ENCODE peak calls at places on chromosomes 5 and 9, in ten cellular contexts. T, A, Z, E, C, S, V, L, I and G are unnamed samples.

GRCh38 chr9:115034801-115035200 is 83.2 kb downstream of the TNC start:
- DNase-seq in S (no peak), T (no peak), E (no peak), C (no peak), L (no peak), V (no peak), Z (no peak), A (no peak), I (peak; percentile 70), G (peak; percentile 73)

GRCh38 chr9:136192289-136193126 is 12.4 kb downstream of the LHX3 start:
- DNase-seq in S (no peak), L (no peak), C (no peak), Z (no peak), T (no peak), A (no peak), I (no peak), V (no peak), E (no peak), G (no peak)

GRCh38 chr5:52853573-52854163 is 66.0 kb downstream of the ITGA1 start:
- DNase-seq in I (peak; percentile 49), L (no peak), C (no peak), A (no peak), T (no peak), Z (no peak), V (no peak), E (no peak), S (no peak), G (no peak)

GRCh38 chr5:15522141-15522540 is 22.2 kb downstream of the FBXL7 start:
- DNase-seq in L (no peak), C (no peak), S (no peak), A (no peak), T (no peak), E (no peak), I (no peak), Z (no peak), V (no peak), G (no peak)

GRCh38 chr9:117160254-117160653 is 254.6 kb downstream of the ASTN2 start:
- DNase-seq in V (no peak), S (no peak), I (no peak), A (no peak), T (no peak), E (no peak), Z (no peak), L (no peak), C (no peak), G (no peak)

GRCh38 chr9:127923046-127923445 is 6.2 kb upstream of the ST6GALNAC4 start:
- DNase-seq in L (no peak), E (no peak), V (no peak), Z (no peak), T (no peak), I (no peak), C (no peak), A (no peak), S (no peak), G (no peak)

GRCh38 chr5:5667136-5667554 is 244.7 kb downstream of the ICE1 start:
- DNase-seq in V (no peak), C (no peak), Z (no peak), A (no peak), T (no peak), S (no peak), L (no peak), I (no peak), E (no peak), G (no peak)

GRCh38 chr5:773517-774264 is 10.8 kb downstream of the ZDHHC11B start:
- DNase-seq in S (peak; percentile 89), T (no peak), C (no peak), A (no peak), E (no peak), Z (no peak), L (no peak), V (peak; percentile 64), I (no peak), G (no peak)

GRCh38 chr9:34197756-34198711 is 19.2 kb downstream of the UBAP1 start:
- DNase-seq in V (no peak), S (peak; percentile 45), E (no peak), Z (no peak), I (no peak), C (no peak), A (no peak), T (no peak), L (peak; percentile 44), G (no peak)

GRCh38 chr5:74540582-74540981 is 99.9 kb downstream of the ENC1 start:
- DNase-seq in S (no peak), A (no peak), Z (no peak), L (no peak), C (no peak), T (no peak), I (no peak), E (no peak), V (no peak), G (no peak)